ENCODE peak calls at places on chromosomes 1 and 21, in eight cellular contexts. U is neural crest cell; T is caudate nucleus; J is activated CD4-positive, alpha-beta T cell treated with anti-CD3 and anti-CD28 coated beads, Interleukin-2, amount 10 ng/mL, durations not matched to agents 7 days and 5 days; C is NCI-H1092 treated with DMSO at 0.1 percent for 48 hours; O is NCI-H2227 treated with DMSO at 0.1 percent for 48 hours; B is stimulated activated CD4-positive, alpha-beta T cell treated with anti-CD3 and anti-CD28 coated beads, Interleukin-12 subunit alpha, Interleukin-12 subunit beta, amount 100 ng/mL, for 4 hours; K is T1000. S is an unnamed sample.

GRCh38 chr21:41622831-41623548 is 115.0 kb upstream of the TMPRSS2 start:
- DNase-seq in U (no peak), T (no peak), J (no peak), C (no peak), O (no peak), B (peak; percentile 3), K (peak; percentile 41), S (no peak)

GRCh38 chr1:225735252-225736149 is 42.1 kb upstream of the SRP9 start:
- DNase-seq in U (no peak), T (no peak), J (no peak), C (peak; percentile 18), O (peak; percentile 16), B (no peak), K (peak; percentile 89), S (no peak)

GRCh38 chr1:6889875-6890480 is 104.7 kb downstream of the CAMTA1 start:
- DNase-seq in U (peak; percentile 47), T (no peak), J (peak; percentile 46), C (peak; percentile 54), O (peak; percentile 31), B (peak; percentile 28), K (no peak), S (no peak)

GRCh38 chr1:175839678-175840669 is 96.6 kb upstream of the TNR start:
- DNase-seq in U (no peak), T (no peak), J (no peak), C (peak; percentile 44), O (peak; percentile 3), B (no peak), K (no peak), S (no peak)

GRCh38 chr1:150813028-150813707 is 5.1 kb upstream of the CTSK start:
- DNase-seq in U (peak; percentile 36), T (no peak), J (no peak), C (peak; percentile 24), O (peak; percentile 66), B (no peak), K (no peak), S (peak; percentile 36)

GRCh38 chr1:99759529-99760160 is 6.8 kb downstream of the FRRS1 start:
- DNase-seq in U (no peak), T (no peak), J (no peak), C (no peak), O (no peak), B (no peak), K (no peak), S (no peak)

GRCh38 chr1:11653616-11654570 is at the start of gene FBXO2:
- DNase-seq in U (no peak), T (no peak), J (no peak), C (no peak), O (no peak), B (no peak), K (no peak), S (peak; percentile 43)

GRCh38 chr1:64514197-64514765 is 44.4 kb downstream of the CACHD1 start:
- DNase-seq in U (no peak), T (no peak), J (no peak), C (peak; percentile 28), O (no peak), B (no peak), K (no peak), S (no peak)

GRCh38 chr1:82318921-82319320 is 518.2 kb downstream of the ADGRL2 start:
- DNase-seq in U (no peak), T (no peak), J (no peak), C (no peak), O (no peak), B (no peak), K (no peak), S (no peak)

GRCh38 chr1:230196077-230196476 is 129.0 kb downstream of the GALNT2 start:
- DNase-seq in U (no peak), T (no peak), J (no peak), C (no peak), O (no peak), B (no peak), K (no peak), S (no peak)

GRCh38 chr1:242447682-242448081 is 76.8 kb downstream of the PLD5 start:
- DNase-seq in U (no peak), T (no peak), J (no peak), C (no peak), O (no peak), B (no peak), K (no peak), S (no peak)

GRCh38 chr1:156367386-156368156 is 1.4 kb upstream of the RHBG start:
- DNase-seq in U (no peak), T (no peak), J (no peak), C (no peak), O (no peak), B (no peak), K (no peak), S (no peak)

GRCh38 chr1:106675558-106675957 is 380.9 kb upstream of the PRMT6 start:
- DNase-seq in U (no peak), T (no peak), J (no peak), C (no peak), O (no peak), B (no peak), K (no peak), S (no peak)

GRCh38 chr1:110781525-110781924 is 91.4 kb upstream of the CD53 start:
- DNase-seq in U (no peak), T (no peak), J (no peak), C (no peak), O (no peak), B (no peak), K (no peak), S (no peak)

GRCh38 chr1:89273324-89273778 is 691 bp upstream of the GBP5 start:
- DNase-seq in U (no peak), T (no peak), J (no peak), C (no peak), O (no peak), B (no peak), K (no peak), S (no peak)

GRCh38 chr1:3351300-3352083 is 103.0 kb upstream of the ARHGEF16 start:
- DNase-seq in U (no peak), T (no peak), J (no peak), C (no peak), O (peak; percentile 18), B (no peak), K (no peak), S (no peak)

GRCh38 chr1:32972814-32973428 is 8.3 kb upstream of the RNF19B start:
- DNase-seq in U (peak; percentile 54), T (peak; percentile 55), J (no peak), C (peak; percentile 87), O (peak; percentile 79), B (no peak), K (no peak), S (peak; percentile 45)

GRCh38 chr1:34163792-34164509 is 1.1 kb downstream of the CSMD2 start:
- DNase-seq in U (peak; percentile 9), T (no peak), J (no peak), C (peak; percentile 59), O (no peak), B (no peak), K (no peak), S (no peak)

GRCh38 chr21:33441489-33442477 is 38.0 kb downstream of the TMEM50B start:
- DNase-seq in U (no peak), T (no peak), J (no peak), C (peak; percentile 66), O (no peak), B (no peak), K (no peak), S (no peak)

GRCh38 chr1:100928128-100928527 is 32.2 kb downstream of the SLC30A7 start:
- DNase-seq in U (no peak), T (no peak), J (no peak), C (no peak), O (no peak), B (no peak), K (no peak), S (no peak)

GRCh38 chr1:23010734-23011449 is 4.8 kb downstream of the TEX46 start:
- DNase-seq in U (no peak), T (no peak), J (no peak), C (no peak), O (no peak), B (no peak), K (peak; percentile 58), S (peak; percentile 18)

GRCh38 chr1:23801338-23801748 is 789 bp upstream of the GALE start:
- DNase-seq in U (no peak), T (no peak), J (no peak), C (no peak), O (peak; percentile 25), B (no peak), K (no peak), S (no peak)

GRCh38 chr1:58754056-58754613 is 29.7 kb downstream of the JUN start:
- DNase-seq in U (no peak), T (no peak), J (no peak), C (no peak), O (no peak), B (no peak), K (no peak), S (no peak)